ENCODE peak calls at places on chromosomes 2 and 18, in eight cellular contexts. One of them, this sample, is unnamed.

GRCh38 chr2:66305714-66306113 is 129.2 kb upstream of the MEIS1 start:
- DNase-seq in T-helper 1 cell: no peak
- DNase-seq in midbrain: peak
- DNase-seq in fibroblast of mammary gland: peak
- DNase-seq in GM03348: no peak
- DNase-seq in posterior vena cava: peak
- DNase-seq in activated CD4-positive, alpha-beta T cell treated with anti-CD3 and anti-CD28 coated beads for 48 hours: no peak
- DNase-seq in stimulated activated CD4-positive, alpha-beta T cell treated with anti-CD3 and anti-CD28 coated beads, Interleukin-2, amount 100 ng/mL, for 24 hours: no peak
- DNase-seq in this sample: no peak

GRCh38 chr18:48833701-48834394 is 116.9 kb downstream of the SMAD7 start:
- DNase-seq in midbrain: no peak
- DNase-seq in fibroblast of mammary gland: peak
- DNase-seq in stimulated activated CD4-positive, alpha-beta T cell treated with anti-CD3 and anti-CD28 coated beads, Interleukin-2, amount 100 ng/mL, for 24 hours: peak
- DNase-seq in activated CD4-positive, alpha-beta T cell treated with anti-CD3 and anti-CD28 coated beads for 48 hours: peak
- DNase-seq in posterior vena cava: no peak
- DNase-seq in GM03348: no peak
- DNase-seq in T-helper 1 cell: no peak
- DNase-seq in this sample: no peak

GRCh38 chr2:14633451-14634211 is 1.1 kb downstream of the LRATD1 start:
- DNase-seq in stimulated activated CD4-positive, alpha-beta T cell treated with anti-CD3 and anti-CD28 coated beads, Interleukin-2, amount 100 ng/mL, for 24 hours: no peak
- DNase-seq in activated CD4-positive, alpha-beta T cell treated with anti-CD3 and anti-CD28 coated beads for 48 hours: no peak
- DNase-seq in T-helper 1 cell: no peak
- DNase-seq in fibroblast of mammary gland: no peak
- DNase-seq in posterior vena cava: no peak
- DNase-seq in midbrain: no peak
- DNase-seq in GM03348: peak
- DNase-seq in this sample: no peak

GRCh38 chr2:1708476-1709334 is 35.6 kb downstream of the PXDN start:
- DNase-seq in T-helper 1 cell: no peak
- DNase-seq in GM03348: no peak
- DNase-seq in fibroblast of mammary gland: no peak
- DNase-seq in activated CD4-positive, alpha-beta T cell treated with anti-CD3 and anti-CD28 coated beads for 48 hours: no peak
- DNase-seq in posterior vena cava: no peak
- DNase-seq in stimulated activated CD4-positive, alpha-beta T cell treated with anti-CD3 and anti-CD28 coated beads, Interleukin-2, amount 100 ng/mL, for 24 hours: no peak
- DNase-seq in midbrain: no peak
- DNase-seq in this sample: no peak

GRCh38 chr2:59413751-59414570 is 1139.5 kb downstream of the BCL11A start:
- DNase-seq in fibroblast of mammary gland: no peak
- DNase-seq in activated CD4-positive, alpha-beta T cell treated with anti-CD3 and anti-CD28 coated beads for 48 hours: no peak
- DNase-seq in stimulated activated CD4-positive, alpha-beta T cell treated with anti-CD3 and anti-CD28 coated beads, Interleukin-2, amount 100 ng/mL, for 24 hours: no peak
- DNase-seq in GM03348: no peak
- DNase-seq in posterior vena cava: no peak
- DNase-seq in midbrain: no peak
- DNase-seq in T-helper 1 cell: no peak
- DNase-seq in this sample: no peak

GRCh38 chr2:5985551-5986229 is 293.5 kb downstream of the SOX11 start:
- DNase-seq in posterior vena cava: no peak
- DNase-seq in stimulated activated CD4-positive, alpha-beta T cell treated with anti-CD3 and anti-CD28 coated beads, Interleukin-2, amount 100 ng/mL, for 24 hours: no peak
- DNase-seq in GM03348: no peak
- DNase-seq in activated CD4-positive, alpha-beta T cell treated with anti-CD3 and anti-CD28 coated beads for 48 hours: no peak
- DNase-seq in fibroblast of mammary gland: no peak
- DNase-seq in T-helper 1 cell: no peak
- DNase-seq in midbrain: no peak
- DNase-seq in this sample: no peak

GRCh38 chr2:46382331-46383112 is 85.3 kb downstream of the EPAS1 start:
- DNase-seq in T-helper 1 cell: no peak
- DNase-seq in midbrain: no peak
- DNase-seq in activated CD4-positive, alpha-beta T cell treated with anti-CD3 and anti-CD28 coated beads for 48 hours: no peak
- DNase-seq in fibroblast of mammary gland: no peak
- DNase-seq in posterior vena cava: no peak
- DNase-seq in stimulated activated CD4-positive, alpha-beta T cell treated with anti-CD3 and anti-CD28 coated beads, Interleukin-2, amount 100 ng/mL, for 24 hours: no peak
- DNase-seq in GM03348: no peak
- DNase-seq in this sample: no peak

GRCh38 chr2:11314482-11314881 is 30.0 kb downstream of the ROCK2 start:
- DNase-seq in fibroblast of mammary gland: no peak
- DNase-seq in midbrain: no peak
- DNase-seq in GM03348: no peak
- DNase-seq in T-helper 1 cell: no peak
- DNase-seq in stimulated activated CD4-positive, alpha-beta T cell treated with anti-CD3 and anti-CD28 coated beads, Interleukin-2, amount 100 ng/mL, for 24 hours: no peak
- DNase-seq in activated CD4-positive, alpha-beta T cell treated with anti-CD3 and anti-CD28 coated beads for 48 hours: no peak
- DNase-seq in posterior vena cava: no peak
- DNase-seq in this sample: no peak

GRCh38 chr2:46298272-46298521 is 990 bp downstream of the EPAS1 start:
- DNase-seq in fibroblast of mammary gland: no peak
- DNase-seq in stimulated activated CD4-positive, alpha-beta T cell treated with anti-CD3 and anti-CD28 coated beads, Interleukin-2, amount 100 ng/mL, for 24 hours: no peak
- DNase-seq in T-helper 1 cell: no peak
- DNase-seq in GM03348: no peak
- DNase-seq in posterior vena cava: no peak
- DNase-seq in midbrain: peak
- DNase-seq in activated CD4-positive, alpha-beta T cell treated with anti-CD3 and anti-CD28 coated beads for 48 hours: no peak
- DNase-seq in this sample: no peak

GRCh38 chr2:203280428-203281064 is 41.7 kb downstream of the CYP20A1 start:
- DNase-seq in T-helper 1 cell: no peak
- DNase-seq in fibroblast of mammary gland: peak
- DNase-seq in activated CD4-positive, alpha-beta T cell treated with anti-CD3 and anti-CD28 coated beads for 48 hours: no peak
- DNase-seq in midbrain: no peak
- DNase-seq in GM03348: peak
- DNase-seq in stimulated activated CD4-positive, alpha-beta T cell treated with anti-CD3 and anti-CD28 coated beads, Interleukin-2, amount 100 ng/mL, for 24 hours: no peak
- DNase-seq in posterior vena cava: peak
- DNase-seq in this sample: no peak

GRCh38 chr18:49100226-49100968 is 149.6 kb upstream of the SMAD7 start:
- DNase-seq in fibroblast of mammary gland: peak
- DNase-seq in midbrain: no peak
- DNase-seq in T-helper 1 cell: no peak
- DNase-seq in posterior vena cava: no peak
- DNase-seq in GM03348: no peak
- DNase-seq in stimulated activated CD4-positive, alpha-beta T cell treated with anti-CD3 and anti-CD28 coated beads, Interleukin-2, amount 100 ng/mL, for 24 hours: no peak
- DNase-seq in activated CD4-positive, alpha-beta T cell treated with anti-CD3 and anti-CD28 coated beads for 48 hours: no peak
- DNase-seq in this sample: no peak

GRCh38 chr2:216350214-216350789 is 22.0 kb downstream of the MARCHF4 start:
- DNase-seq in stimulated activated CD4-positive, alpha-beta T cell treated with anti-CD3 and anti-CD28 coated beads, Interleukin-2, amount 100 ng/mL, for 24 hours: peak
- DNase-seq in fibroblast of mammary gland: peak
- DNase-seq in posterior vena cava: no peak
- DNase-seq in activated CD4-positive, alpha-beta T cell treated with anti-CD3 and anti-CD28 coated beads for 48 hours: peak
- DNase-seq in T-helper 1 cell: no peak
- DNase-seq in midbrain: no peak
- DNase-seq in GM03348: peak
- DNase-seq in this sample: peak

GRCh38 chr18:22257022-22257543 is 87.7 kb downstream of the GATA6 start:
- DNase-seq in midbrain: no peak
- DNase-seq in activated CD4-positive, alpha-beta T cell treated with anti-CD3 and anti-CD28 coated beads for 48 hours: no peak
- DNase-seq in T-helper 1 cell: no peak
- DNase-seq in posterior vena cava: no peak
- DNase-seq in GM03348: peak
- DNase-seq in fibroblast of mammary gland: no peak
- DNase-seq in stimulated activated CD4-positive, alpha-beta T cell treated with anti-CD3 and anti-CD28 coated beads, Interleukin-2, amount 100 ng/mL, for 24 hours: no peak
- DNase-seq in this sample: no peak

GRCh38 chr18:75123113-75123512 is 85.8 kb downstream of the PTGR3 start:
- DNase-seq in activated CD4-positive, alpha-beta T cell treated with anti-CD3 and anti-CD28 coated beads for 48 hours: no peak
- DNase-seq in posterior vena cava: peak
- DNase-seq in midbrain: no peak
- DNase-seq in stimulated activated CD4-positive, alpha-beta T cell treated with anti-CD3 and anti-CD28 coated beads, Interleukin-2, amount 100 ng/mL, for 24 hours: no peak
- DNase-seq in GM03348: no peak
- DNase-seq in fibroblast of mammary gland: no peak
- DNase-seq in T-helper 1 cell: no peak
- DNase-seq in this sample: no peak

GRCh38 chr2:109210431-109211200 is 81.6 kb downstream of the SH3RF3 start:
- DNase-seq in fibroblast of mammary gland: peak
- DNase-seq in stimulated activated CD4-positive, alpha-beta T cell treated with anti-CD3 and anti-CD28 coated beads, Interleukin-2, amount 100 ng/mL, for 24 hours: no peak
- DNase-seq in activated CD4-positive, alpha-beta T cell treated with anti-CD3 and anti-CD28 coated beads for 48 hours: no peak
- DNase-seq in T-helper 1 cell: no peak
- DNase-seq in posterior vena cava: peak
- DNase-seq in midbrain: no peak
- DNase-seq in GM03348: peak
- DNase-seq in this sample: peak

GRCh38 chr18:32629990-32630389 is 142.8 kb downstream of the KLHL14 start:
- DNase-seq in fibroblast of mammary gland: no peak
- DNase-seq in stimulated activated CD4-positive, alpha-beta T cell treated with anti-CD3 and anti-CD28 coated beads, Interleukin-2, amount 100 ng/mL, for 24 hours: no peak
- DNase-seq in GM03348: no peak
- DNase-seq in posterior vena cava: no peak
- DNase-seq in T-helper 1 cell: no peak
- DNase-seq in activated CD4-positive, alpha-beta T cell treated with anti-CD3 and anti-CD28 coated beads for 48 hours: no peak
- DNase-seq in midbrain: no peak
- DNase-seq in this sample: no peak

This sample was measured in NCI-H226.